ENCODE peak calls at places on chromosomes 4 and X, in eight cellular contexts. P is fibroblast of lung, N is chondrocyte, Y is choroid plexus epithelial cell, V is tibial artery, W is WERI-Rb-1, S is upper lobe of left lung, B is astrocyte. X is an unnamed sample.

GRCh38 chr4:7733801-7734650 is 205.6 kb downstream of the AFAP1 start:
- DNase-seq in V (no peak), N (no peak), Y (no peak), W (no peak), S (no peak), B (no peak), P (no peak), X (no peak)

GRCh38 chr4:148515248-148515647 is 73.0 kb upstream of the NR3C2 start:
- DNase-seq in B (peak), N (no peak), W (no peak), S (no peak), P (peak), Y (peak), V (no peak), X (peak)

GRCh38 chr4:174764105-174764729 is 64.8 kb downstream of the GLRA3 start:
- DNase-seq in B (peak), N (no peak), V (no peak), W (no peak), S (no peak), P (peak), Y (peak), X (peak)

GRCh38 chrX:110741213-110741796 is 54.3 kb downstream of the CHRDL1 start:
- DNase-seq in Y (peak), N (no peak), S (no peak), W (no peak), P (peak), B (peak), V (no peak), X (peak)

GRCh38 chrX:94400488-94400887 is 726.5 kb downstream of the FAM133A start:
- DNase-seq in S (no peak), Y (no peak), B (no peak), P (no peak), V (no peak), N (no peak), W (no peak), X (no peak)

GRCh38 chr4:47598320-47598719 is 113.2 kb downstream of the ATP10D start:
- DNase-seq in P (peak), Y (peak), W (no peak), N (no peak), B (no peak), V (no peak), S (no peak), X (no peak)

GRCh38 chrX:40755291-40756249 is 20.2 kb upstream of the MED14 start:
- DNase-seq in B (peak), N (no peak), S (no peak), P (peak), Y (peak), W (no peak), V (peak), X (peak)

GRCh38 chrX:140815868-140816267 is 106.3 kb downstream of the LINC00632 start:
- DNase-seq in N (no peak), B (peak), Y (peak), V (no peak), P (peak), S (no peak), W (no peak), X (peak)

GRCh38 chr4:75071241-75071778 is 138.4 kb downstream of the PARM1 start:
- DNase-seq in W (peak), S (no peak), B (no peak), Y (no peak), V (no peak), N (no peak), P (no peak), X (no peak)

GRCh38 chrX:110267874-110268273 is 50.0 kb downstream of the AMMECR1 start:
- DNase-seq in W (no peak), Y (no peak), V (no peak), P (no peak), B (no peak), N (no peak), S (no peak), X (no peak)

GRCh38 chr4:48331577-48332340 is 9.6 kb upstream of the SLAIN2 start:
- DNase-seq in V (no peak), P (peak), S (no peak), Y (peak), B (peak), W (no peak), N (no peak), X (peak)

GRCh38 chr4:139207873-139208403 is 30.9 kb upstream of the ELF2 start:
- DNase-seq in P (no peak), B (peak), N (no peak), V (no peak), W (no peak), S (no peak), Y (peak), X (peak)

GRCh38 chrX:11611161-11611560 is 54.6 kb downstream of the ARHGAP6 start:
- DNase-seq in S (no peak), W (no peak), P (no peak), Y (no peak), N (no peak), B (no peak), V (no peak), X (no peak)

GRCh38 chr4:5691491-5692132 is 16.7 kb downstream of the EVC2 start:
- DNase-seq in N (no peak), V (no peak), S (no peak), P (no peak), Y (no peak), W (peak), B (no peak), X (no peak)

GRCh38 chr4:7694256-7694775 is 245.3 kb downstream of the AFAP1 start:
- DNase-seq in Y (no peak), B (no peak), V (no peak), P (no peak), N (peak), W (no peak), S (no peak), X (no peak)

GRCh38 chr4:74738756-74739155 is 55.6 kb downstream of the BTC start:
- DNase-seq in Y (no peak), N (no peak), W (no peak), S (no peak), B (no peak), V (no peak), P (peak), X (no peak)

GRCh38 chr4:170723171-170723570 is 633.4 kb upstream of the AADAT start:
- DNase-seq in B (no peak), Y (peak), S (no peak), V (no peak), W (no peak), N (no peak), P (no peak), X (no peak)

GRCh38 chrX:41559662-41560061 is 112.5 kb downstream of the NYX start:
- DNase-seq in N (no peak), P (peak), W (no peak), Y (peak), V (no peak), B (peak), S (no peak), X (peak)

GRCh38 chr4:100367451-100367850 is 150.4 kb downstream of the EMCN start:
- DNase-seq in P (peak), W (no peak), V (no peak), Y (peak), S (no peak), B (no peak), N (no peak), X (peak)

GRCh38 chr4:66911898-66912297 is 633.4 kb downstream of the CENPC start:
- DNase-seq in Y (peak), S (no peak), W (no peak), V (no peak), B (peak), N (no peak), P (peak), X (no peak)

GRCh38 chr4:123478859-123479345 is 82.3 kb downstream of the SPRY1 start:
- DNase-seq in S (peak), B (peak), P (peak), N (no peak), V (no peak), W (no peak), Y (peak), X (peak)

GRCh38 chr4:13285336-13285735 is 198.8 kb downstream of the RAB28 start:
- DNase-seq in S (no peak), B (peak), P (peak), N (no peak), Y (no peak), V (no peak), W (no peak), X (no peak)

GRCh38 chrX:31293409-31293808 is 221.6 kb upstream of the FTHL17 start:
- DNase-seq in N (no peak), V (no peak), W (no peak), Y (no peak), P (no peak), B (no peak), S (no peak), X (no peak)

DNA sequence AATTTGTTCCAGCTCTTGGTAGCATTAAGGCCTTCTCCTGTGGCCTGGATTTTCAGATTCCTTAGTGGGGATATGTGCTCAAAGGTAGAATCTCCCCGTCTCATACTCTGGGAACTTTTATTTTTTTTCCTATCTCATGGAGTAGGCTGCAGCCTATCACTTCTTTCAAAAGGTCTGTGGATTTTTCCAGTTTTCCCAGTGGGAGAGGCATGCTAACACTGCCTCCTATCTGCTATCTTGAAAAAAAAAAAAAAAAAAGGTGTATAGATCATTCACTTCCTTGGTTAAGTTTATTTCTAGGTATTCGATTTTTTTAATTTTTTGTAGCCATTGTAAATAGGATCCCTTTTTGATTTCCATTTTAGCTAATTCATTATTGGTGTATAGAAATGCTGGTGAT is 67.1 kb downstream of the IL15 start:
- DNase-seq in P (no peak), S (no peak), N (no peak), B (no peak), V (no peak), W (no peak), Y (no peak), X (no peak)
- TF ChIP-seq CTCF in P (no peak), S (no peak), N (peak), B (no peak), V (no peak), W (no peak), Y (peak), X (no peak)

GRCh38 chr4:112522389-112522788 is 6.4 kb upstream of the NEUROG2 start:
- DNase-seq in N (no peak), Y (no peak), W (no peak), V (no peak), B (no peak), P (no peak), S (no peak), X (no peak)

GRCh38 chr4:112521123-112522116 is 5.4 kb upstream of the NEUROG2 start:
- DNase-seq in S (no peak), Y (no peak), B (no peak), V (no peak), P (no peak), W (peak), N (no peak), X (no peak)

GRCh38 chr4:112519689-112520597 is 4.0 kb upstream of the NEUROG2 start:
- DNase-seq in Y (no peak), P (no peak), S (no peak), V (no peak), B (no peak), N (no peak), W (no peak), X (no peak)

GRCh38 chr4:112518675-112519074 is 2.7 kb upstream of the NEUROG2 start:
- DNase-seq in P (no peak), B (no peak), N (no peak), V (no peak), Y (no peak), W (no peak), S (no peak), X (no peak)

GRCh38 chr4:112520598-112521122 is 4.7 kb upstream of the NEUROG2 start:
- DNase-seq in V (no peak), W (no peak), B (no peak), S (no peak), Y (no peak), P (no peak), N (no peak), X (no peak)
- TF ChIP-seq CTCF in V (no peak), W (no peak), B (no peak), S (no peak), Y (no peak), P (no peak), N (no peak), X (no peak)

DNA sequence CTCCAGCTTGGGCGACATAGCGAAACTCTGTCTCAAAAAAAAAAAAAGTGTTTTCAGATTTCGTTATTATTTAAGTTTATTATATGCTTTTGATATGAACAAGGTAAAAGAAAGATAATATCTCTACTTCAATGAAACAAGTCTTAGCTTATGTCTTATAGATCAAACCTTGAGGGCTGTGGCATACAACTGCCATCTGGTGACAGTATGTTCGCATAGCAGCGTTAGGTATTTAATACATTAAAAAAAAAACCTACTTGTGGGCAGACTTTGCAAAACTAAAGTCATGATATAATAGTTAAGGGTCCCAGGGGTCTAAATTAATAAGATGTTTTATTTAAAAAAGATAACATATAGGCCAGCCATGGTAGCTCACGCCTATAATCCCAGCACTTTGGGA is 161.2 kb upstream of the AMOT start:
- DNase-seq in Y (no peak), B (no peak), W (no peak), P (no peak), S (no peak), N (no peak), V (no peak), X (no peak)
- TF ChIP-seq CTCF in Y (no peak), B (no peak), W (no peak), P (no peak), S (no peak), N (peak), V (no peak), X (no peak)

GRCh38 chrX:24375732-24376131 is 15.3 kb downstream of the SUPT20HL1 start:
- DNase-seq in S (no peak), B (no peak), Y (no peak), V (no peak), N (no peak), P (no peak), W (no peak), X (no peak)

GRCh38 chrX:24369816-24370215 is 9.4 kb downstream of the SUPT20HL1 start:
- DNase-seq in N (no peak), Y (no peak), P (no peak), V (no peak), S (no peak), B (no peak), W (no peak), X (no peak)

GRCh38 chrX:24376403-24376802 is 16.0 kb downstream of the SUPT20HL1 start:
- DNase-seq in W (no peak), N (no peak), S (no peak), B (no peak), P (no peak), Y (no peak), V (no peak), X (no peak)

GRCh38 chrX:24372021-24372763 is 11.8 kb downstream of the SUPT20HL1 start:
- DNase-seq in S (no peak), W (no peak), P (no peak), N (no peak), B (no peak), Y (no peak), V (no peak), X (no peak)

GRCh38 chrX:24371391-24371972 is 11.0 kb downstream of the SUPT20HL1 start:
- DNase-seq in P (peak), S (peak), B (peak), W (peak), V (no peak), Y (peak), N (no peak), X (peak)
- TF ChIP-seq CTCF in P (peak), S (peak), B (peak), W (peak), V (peak), Y (peak), N (peak), X (peak)

DNA sequence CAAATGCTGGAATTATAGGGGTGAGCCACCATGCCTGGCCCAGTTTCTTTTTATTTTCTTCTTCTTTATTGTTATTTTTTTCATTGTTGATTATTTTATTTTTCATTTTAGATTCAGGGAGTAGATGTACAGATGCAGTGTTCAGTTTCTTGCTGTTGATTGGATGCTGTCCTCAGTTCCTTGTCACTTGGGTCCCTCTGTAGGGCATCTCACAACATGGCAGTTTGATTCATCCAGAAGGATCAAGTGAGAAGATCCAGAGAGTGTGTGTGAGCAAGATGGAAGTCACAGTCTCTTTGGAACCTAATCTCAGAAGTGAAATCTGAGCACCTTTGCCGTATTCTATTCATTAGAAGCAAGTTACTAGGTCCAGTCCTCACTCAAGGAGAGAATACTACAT is 20.9 kb downstream of the HMGB3 start:
- DNase-seq in B (no peak), N (no peak), V (no peak), W (no peak), Y (no peak), S (no peak), P (no peak), X (peak)
- TF ChIP-seq CTCF in B (no peak), N (peak), V (no peak), W (peak), Y (peak), S (no peak), P (no peak), X (peak)

DNA sequence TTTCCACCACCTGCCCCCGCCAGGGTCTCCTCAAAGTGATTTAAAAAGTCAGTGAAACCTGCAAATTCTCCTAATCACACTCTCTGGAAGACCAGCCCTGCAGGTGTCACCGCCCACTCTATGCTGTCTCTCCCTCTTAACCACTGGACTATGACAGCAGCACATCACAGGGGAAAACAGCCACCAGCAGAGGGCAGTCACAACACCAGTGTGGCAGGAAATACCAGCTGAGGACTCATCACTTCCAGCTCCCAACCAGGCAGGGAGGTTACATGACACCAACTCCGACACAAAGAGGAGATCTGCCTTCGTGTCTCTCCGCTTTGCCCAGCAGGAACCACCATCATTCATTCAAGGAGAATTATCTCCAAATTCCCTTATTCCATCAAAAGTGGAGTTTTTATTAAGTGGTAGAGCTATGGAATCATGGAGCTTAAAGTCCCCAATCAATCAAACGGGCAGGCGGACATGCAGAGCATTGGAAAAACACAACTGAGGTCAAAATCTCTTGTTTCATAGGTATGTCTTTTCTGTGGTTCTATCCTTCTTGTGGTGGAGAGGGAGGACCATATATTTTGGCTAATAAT is 91.3 kb downstream of the NSUN7 start:
- DNase-seq in W (peak), S (peak), V (peak), N (no peak), P (peak), B (peak), Y (peak), X (peak)
- TF ChIP-seq CTCF in W (peak), S (peak), V (peak), N (peak), P (peak), B (peak), Y (peak), X (peak)

DNA sequence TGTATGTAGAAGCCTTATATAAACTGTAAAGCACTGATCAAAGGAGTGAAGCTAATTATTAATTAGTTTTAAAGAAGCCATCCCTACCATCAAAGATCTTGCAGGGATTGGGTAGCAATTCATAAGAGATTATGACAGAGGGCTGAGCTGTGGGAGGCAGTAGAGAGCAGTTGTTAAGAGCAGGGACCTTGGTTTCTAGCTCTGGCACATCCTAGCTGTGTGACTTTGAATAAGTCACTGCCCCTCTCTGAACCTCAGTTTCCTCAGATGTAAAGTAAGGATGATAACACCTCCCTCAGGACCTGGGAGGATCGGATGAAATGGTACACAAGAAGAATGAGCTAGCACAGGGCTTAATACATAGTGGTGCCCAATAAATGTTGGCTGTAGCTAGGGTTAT is 45.4 kb downstream of the APLN start:
- DNase-seq in W (no peak), V (no peak), S (no peak), B (no peak), P (no peak), N (no peak), Y (no peak), X (no peak)
- TF ChIP-seq CTCF in W (peak), V (no peak), S (no peak), B (peak), P (no peak), N (peak), Y (peak), X (peak)

GRCh38 chr4:105471566-105472176 is 2.2 kb downstream of the PPA2 start:
- DNase-seq in N (no peak), S (peak), B (peak), V (peak), Y (peak), W (peak), P (peak), X (peak)
- TF ChIP-seq CTCF in N (peak), S (peak), B (peak), V (peak), Y (peak), W (peak), P (peak), X (peak)

X was measured in IMR-90.